ENCODE peak calls at places on chromosomes 7 and 10, in eight cellular contexts. I, G, A, P, W, C, Z and H are unnamed samples.

GRCh38 chr7:25894902-25895791 is 256.9 kb upstream of the NFE2L3 start:
- DNase-seq in P (peak; percentile 67), I (peak; percentile 96), C (no peak), W (peak; percentile 74), Z (peak; percentile 75), G (peak; percentile 89), A (peak; percentile 74), H (no peak)

GRCh38 chr7:76357379-76358052 is 1.3 kb downstream of the YWHAG start:
- DNase-seq in P (peak; percentile 52), G (no peak), I (no peak), C (no peak), W (no peak), A (no peak), Z (no peak), H (no peak)

GRCh38 chr10:35421553-35422178 is 85.4 kb downstream of the CCNY start:
- DNase-seq in G (no peak), I (no peak), Z (no peak), W (no peak), P (peak; percentile 89), A (no peak), C (peak; percentile 71), H (no peak)

GRCh38 chr10:119270893-119271361 is 63.6 kb downstream of the GRK5 start:
- DNase-seq in Z (no peak), A (peak; percentile 74), P (no peak), W (peak; percentile 75), C (no peak), G (peak; percentile 92), I (peak; percentile 94), H (peak; percentile 88)

GRCh38 chr7:101598981-101599681 is 30.0 kb downstream of the MYL10 start:
- DNase-seq in A (no peak), Z (no peak), I (no peak), P (no peak), C (no peak), G (no peak), W (no peak), H (peak; percentile 88)

GRCh38 chr7:388961-389701 is 99.2 kb downstream of the FOXL3 start:
- DNase-seq in I (peak; percentile 66), C (no peak), P (no peak), A (no peak), Z (no peak), W (no peak), G (peak; percentile 62), H (peak; percentile 59)

GRCh38 chr10:62333988-62334682 is 40.0 kb upstream of the ZNF365 start:
- DNase-seq in Z (no peak), P (no peak), C (no peak), A (no peak), G (no peak), I (no peak), W (no peak), H (no peak)

GRCh38 chr7:6546852-6547251 is 4.4 kb downstream of the GRID2IP start:
- DNase-seq in I (no peak), W (no peak), G (no peak), A (no peak), Z (no peak), P (no peak), C (no peak), H (no peak)

GRCh38 chr10:2137549-2138174 is 400.3 kb upstream of the ADARB2 start:
- DNase-seq in G (no peak), A (peak; percentile 3), P (no peak), W (no peak), Z (no peak), I (no peak), C (no peak), H (no peak)

GRCh38 chr7:137996386-137996851 is 5.5 kb downstream of the CREB3L2 start:
- DNase-seq in W (peak; percentile 57), I (no peak), P (no peak), A (no peak), Z (no peak), G (no peak), C (no peak), H (peak; percentile 76)

GRCh38 chr10:24456319-24456718 is 247.4 kb downstream of the KIAA1217 start:
- DNase-seq in C (peak; percentile 51), W (no peak), Z (no peak), G (no peak), P (peak; percentile 44), I (no peak), A (no peak), H (no peak)

GRCh38 chr7:131235489-131236317 is 92.0 kb upstream of the MKLN1 start:
- DNase-seq in G (no peak), W (no peak), Z (no peak), C (peak; percentile 89), A (peak; percentile 84), I (no peak), P (peak; percentile 85), H (no peak)

GRCh38 chr7:114988035-114988434 is 66.1 kb downstream of the MDFIC start:
- DNase-seq in C (no peak), A (no peak), Z (no peak), G (no peak), W (no peak), P (no peak), I (no peak), H (no peak)

GRCh38 chr10:21020545-21020944 is 123.4 kb upstream of the NEBL start:
- DNase-seq in W (no peak), A (peak; percentile 28), G (no peak), P (no peak), Z (no peak), C (peak; percentile 4), I (no peak), H (no peak)

GRCh38 chr7:5354460-5355279 is 69.0 kb downstream of the TNRC18 start:
- DNase-seq in G (peak; percentile 66), I (no peak), W (peak; percentile 56), C (no peak), A (no peak), Z (no peak), P (peak; percentile 17), H (no peak)

GRCh38 chr7:90625562-90625961 is 29.4 kb downstream of the CDK14 start:
- DNase-seq in G (no peak), Z (no peak), W (peak; percentile 23), C (peak; percentile 44), I (no peak), A (no peak), P (peak; percentile 77), H (no peak)

GRCh38 chr10:92627845-92628480 is 35.0 kb downstream of the KIF11 start:
- DNase-seq in G (no peak), I (no peak), Z (no peak), A (no peak), P (no peak), W (no peak), C (no peak), H (no peak)

GRCh38 chr10:107589081-107589480 is 424.6 kb upstream of the SORCS1 start:
- DNase-seq in A (no peak), P (no peak), Z (no peak), I (no peak), W (no peak), G (no peak), C (no peak), H (no peak)

GRCh38 chr10:81251457-81252115 is 623.4 kb upstream of the NRG3 start:
- DNase-seq in I (no peak), W (no peak), G (no peak), Z (no peak), P (no peak), A (no peak), C (no peak), H (no peak)

GRCh38 chr10:70169661-70170364 is 501 bp downstream of the SAR1A start:
- DNase-seq in Z (no peak), C (no peak), P (peak; percentile 70), I (no peak), A (no peak), W (no peak), G (no peak), H (no peak)

GRCh38 chr7:94405506-94405905 is 10.8 kb downstream of the COL1A2 start:
- DNase-seq in C (no peak), I (no peak), P (no peak), G (no peak), W (no peak), A (no peak), Z (no peak), H (no peak)

GRCh38 chr7:98877146-98877545 is 1.2 kb upstream of the TRRAP start:
- DNase-seq in W (no peak), A (no peak), P (no peak), Z (no peak), I (peak; percentile 74), C (no peak), G (no peak), H (peak; percentile 59)